ENCODE peak calls at places on chromosomes 13 and 19, in seven cellular contexts. One of them, this sample, is unnamed. For H3K4me1, the result is how much of the 10 kb centered on the place peaks cover.

GRCh38 chr13:29065142-29065541 is 245.0 kb downstream of the MTUS2 start:
- DNase-seq in HCT116: no peak
- DNase-seq in GM12878: peak
- DNase-seq in K562: no peak
- DNase-seq in H1: no peak
- DNase-seq in Panc1: no peak
- DNase-seq in SK-N-SH: no peak
- DNase-seq in this sample: no peak

GRCh38 chr19:45451181-45451849 is 16.5 kb upstream of the FOSB start:
- DNase-seq in HCT116: no peak
- DNase-seq in Panc1: no peak
- DNase-seq in K562: no peak
- DNase-seq in H1: no peak
- DNase-seq in GM12878: no peak
- DNase-seq in SK-N-SH: no peak
- DNase-seq in this sample: no peak

GRCh38 chr19:30563691-30564090 is 191.5 kb downstream of the ZNF536 start:
- DNase-seq in GM12878: no peak
- DNase-seq in Panc1: no peak
- DNase-seq in K562: no peak
- DNase-seq in HCT116: no peak
- DNase-seq in SK-N-SH: no peak
- DNase-seq in H1: no peak
- DNase-seq in this sample: no peak

GRCh38 chr19:7368456-7368855 is 19.7 kb downstream of the ARHGEF18 start:
- DNase-seq in Panc1: no peak
- DNase-seq in HCT116: no peak
- DNase-seq in GM12878: no peak
- DNase-seq in K562: no peak
- DNase-seq in SK-N-SH: no peak
- DNase-seq in H1: no peak
- DNase-seq in this sample: no peak

GRCh38 chr13:28375250-28375930 is 119.5 kb downstream of the FLT1 start:
- DNase-seq in K562: peak
- DNase-seq in HCT116: no peak
- DNase-seq in H1: no peak
- DNase-seq in GM12878: no peak
- DNase-seq in SK-N-SH: peak
- DNase-seq in Panc1: no peak
- DNase-seq in this sample: no peak

GRCh38 chr13:102399791-102400618 is 1.8 kb downstream of the FGF14 start:
- DNase-seq in HCT116: no peak
- DNase-seq in GM12878: no peak
- DNase-seq in K562: no peak
- DNase-seq in SK-N-SH: peak
- DNase-seq in H1: no peak
- DNase-seq in Panc1: no peak
- DNase-seq in this sample: no peak

GRCh38 chr13:38636756-38637155 is 50.1 kb upstream of the FREM2 start:
- DNase-seq in H1: no peak
- DNase-seq in GM12878: no peak
- DNase-seq in HCT116: no peak
- DNase-seq in SK-N-SH: no peak
- DNase-seq in K562: no peak
- DNase-seq in Panc1: no peak
- DNase-seq in this sample: no peak

GRCh38 chr13:20505405-20506366 is 20.0 kb downstream of the CRYL1 start:
- DNase-seq in K562: no peak
- DNase-seq in Panc1: no peak
- DNase-seq in SK-N-SH: no peak
- DNase-seq in H1: no peak
- DNase-seq in GM12878: no peak
- DNase-seq in HCT116: no peak
- DNase-seq in this sample: peak

GRCh38 chr13:54733639-54734038 is 1705.0 kb downstream of the OLFM4 start:
- DNase-seq in SK-N-SH: no peak
- DNase-seq in HCT116: no peak
- DNase-seq in Panc1: no peak
- DNase-seq in H1: peak
- DNase-seq in GM12878: no peak
- DNase-seq in K562: no peak
- DNase-seq in this sample: peak

GRCh38 chr19:6743714-6744380 is 4.4 kb downstream of the TRIP10 start:
- DNase-seq in SK-N-SH: no peak
- DNase-seq in HCT116: no peak
- DNase-seq in K562: no peak
- DNase-seq in H1: no peak
- DNase-seq in Panc1: no peak
- DNase-seq in GM12878: no peak
- DNase-seq in this sample: no peak

GRCh38 chr13:113187263-113187669 is 21.2 kb downstream of the PCID2 start:
- DNase-seq in Panc1: peak
- DNase-seq in SK-N-SH: peak
- DNase-seq in H1: no peak
- DNase-seq in HCT116: peak
- DNase-seq in GM12878: no peak
- DNase-seq in K562: peak
- DNase-seq in this sample: peak

GRCh38 chr19:33734913-33735312 is 61.8 kb upstream of the KCTD15 start:
- DNase-seq in GM12878: no peak
- DNase-seq in H1: no peak
- DNase-seq in HCT116: no peak
- DNase-seq in SK-N-SH: peak
- DNase-seq in Panc1: no peak
- DNase-seq in K562: no peak
- DNase-seq in this sample: no peak

GRCh38 chr19:11284535-11284934 is 11.4 kb upstream of the TSPAN16 start:
- DNase-seq in GM12878: no peak
- DNase-seq in K562: no peak
- DNase-seq in HCT116: no peak
- DNase-seq in H1: no peak
- DNase-seq in Panc1: no peak
- DNase-seq in SK-N-SH: no peak
- DNase-seq in this sample: no peak

GRCh38 chr19:11291415-11291814 is 4.5 kb upstream of the TSPAN16 start:
- DNase-seq in HCT116: no peak
- DNase-seq in GM12878: no peak
- DNase-seq in SK-N-SH: no peak
- DNase-seq in K562: no peak
- DNase-seq in Panc1: no peak
- DNase-seq in H1: no peak
- DNase-seq in this sample: no peak

GRCh38 chr19:11281336-11282049 is 14.5 kb upstream of the TSPAN16 start:
- DNase-seq in GM12878: no peak
- DNase-seq in Panc1: no peak
- DNase-seq in K562: no peak
- DNase-seq in HCT116: no peak
- DNase-seq in SK-N-SH: peak
- DNase-seq in H1: no peak
- DNase-seq in this sample: no peak

GRCh38 chr19:11288349-11288748 is 7.6 kb upstream of the TSPAN16 start:
- DNase-seq in HCT116: no peak
- DNase-seq in GM12878: no peak
- DNase-seq in H1: no peak
- DNase-seq in K562: peak
- DNase-seq in Panc1: no peak
- DNase-seq in SK-N-SH: peak
- DNase-seq in this sample: no peak

DNA sequence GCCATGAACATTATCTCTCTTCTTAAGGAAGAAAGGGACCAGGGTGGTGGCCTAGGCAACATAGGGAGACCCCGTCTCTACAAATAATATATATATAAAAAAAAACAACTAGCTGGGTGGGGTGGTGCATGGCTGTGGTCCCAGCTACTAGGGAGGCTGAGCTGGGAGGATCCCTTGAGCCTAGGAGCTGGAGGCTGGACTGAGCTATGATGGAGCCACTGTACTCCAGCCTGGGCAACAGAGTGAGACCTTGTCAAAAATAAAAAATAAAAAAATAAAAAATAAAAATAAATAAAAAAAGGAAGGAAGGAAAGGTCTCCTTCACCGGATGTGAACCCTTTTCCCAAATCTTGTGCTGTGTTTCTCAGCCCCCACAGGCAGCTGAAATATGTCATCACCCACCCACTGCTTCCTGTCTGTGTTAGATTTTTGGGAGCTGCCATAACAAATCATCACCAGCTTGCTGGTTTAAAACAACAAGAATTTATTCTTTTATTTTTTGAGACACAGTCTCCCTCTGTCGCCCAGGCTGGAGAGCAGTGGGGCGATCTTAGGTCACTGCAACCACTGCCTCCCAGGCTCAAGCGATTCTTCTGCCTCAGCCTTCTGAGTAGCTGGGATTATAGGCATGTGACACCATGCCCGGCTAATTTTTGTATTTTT is 9.5 kb upstream of the TSPAN16 start:
- DNase-seq in K562: no peak
- DNase-seq in H1: no peak
- DNase-seq in HCT116: no peak
- DNase-seq in SK-N-SH: no peak
- DNase-seq in GM12878: no peak
- DNase-seq in Panc1: no peak
- DNase-seq in this sample: no peak
- TF ChIP-seq POLR2AphosphoS5 in K562: no peak
- TF ChIP-seq POLR2AphosphoS5 in H1: no peak
- TF ChIP-seq POLR2AphosphoS5 in HCT116: no peak
- TF ChIP-seq POLR2AphosphoS5 in SK-N-SH: no peak
- TF ChIP-seq POLR2AphosphoS5 in GM12878: no peak
- TF ChIP-seq POLR2AphosphoS5 in Panc1: no peak
- TF ChIP-seq POLR2AphosphoS5 in this sample: no peak

GRCh38 chr19:38713227-38713649 is 31.0 kb downstream of the CAPN12 start:
- DNase-seq in SK-N-SH: no peak
- DNase-seq in GM12878: no peak
- DNase-seq in HCT116: no peak
- DNase-seq in K562: no peak
- DNase-seq in Panc1: no peak
- DNase-seq in H1: no peak
- DNase-seq in this sample: no peak

GRCh38 chr19:38713865-38714264 is 30.4 kb downstream of the CAPN12 start:
- DNase-seq in SK-N-SH: no peak
- DNase-seq in HCT116: no peak
- DNase-seq in Panc1: no peak
- DNase-seq in K562: no peak
- DNase-seq in GM12878: no peak
- DNase-seq in H1: no peak
- DNase-seq in this sample: no peak

GRCh38 chr19:38711726-38712153 is 32.5 kb downstream of the CAPN12 start:
- DNase-seq in HCT116: no peak
- DNase-seq in GM12878: no peak
- DNase-seq in Panc1: no peak
- DNase-seq in H1: no peak
- DNase-seq in K562: no peak
- DNase-seq in SK-N-SH: no peak
- DNase-seq in this sample: no peak

GRCh38 chr19:38710928-38711725 is 33.1 kb downstream of the CAPN12 start:
- DNase-seq in K562: no peak
- DNase-seq in SK-N-SH: no peak
- DNase-seq in H1: no peak
- DNase-seq in GM12878: no peak
- DNase-seq in Panc1: no peak
- DNase-seq in HCT116: no peak
- DNase-seq in this sample: no peak

DNA sequence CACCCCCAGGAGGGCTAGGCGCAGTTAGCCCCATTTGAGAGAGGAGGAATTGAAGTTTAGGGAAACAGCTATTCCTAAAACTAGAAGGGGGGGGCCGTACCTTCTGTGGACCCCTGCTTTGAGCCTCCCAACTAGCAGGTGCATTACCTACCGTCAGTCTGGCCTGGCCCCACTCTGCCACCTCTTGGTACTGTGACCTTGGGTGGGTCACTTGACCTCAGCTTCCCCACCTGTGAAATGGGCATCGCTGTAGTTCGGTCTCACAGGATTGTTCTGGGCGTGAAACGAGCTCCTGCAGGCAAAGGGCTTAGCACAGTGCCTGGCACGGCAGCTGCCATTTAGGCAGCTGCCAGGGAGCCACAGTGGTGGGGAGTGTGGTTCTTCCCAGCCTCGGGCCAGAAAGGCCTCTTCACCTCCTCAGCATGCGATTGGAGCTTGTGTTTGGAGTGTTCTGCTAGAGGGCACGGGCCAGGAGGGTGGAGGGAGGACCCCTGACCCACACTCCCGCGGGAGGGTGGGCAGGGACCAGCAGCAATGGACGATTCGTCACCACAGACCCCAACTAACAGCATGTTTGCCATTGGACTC is 32.0 kb downstream of the CAPN12 start:
- DNase-seq in K562: no peak
- DNase-seq in Panc1: no peak
- DNase-seq in SK-N-SH: no peak
- DNase-seq in H1: no peak
- DNase-seq in GM12878: no peak
- DNase-seq in HCT116: no peak
- DNase-seq in this sample: no peak
- H3K4me1 ChIP-seq in K562: under half
- H3K4me1 ChIP-seq in Panc1: half or more
- H3K4me1 ChIP-seq in SK-N-SH: under half
- H3K4me1 ChIP-seq in H1: under half
- H3K4me1 ChIP-seq in GM12878: under half
- H3K4me1 ChIP-seq in HCT116: under half
- H3K4me1 ChIP-seq in this sample: under half

GRCh38 chr13:93777504-93777903 is 550.9 kb downstream of the GPC6 start:
- DNase-seq in H1: no peak
- DNase-seq in K562: no peak
- DNase-seq in GM12878: no peak
- DNase-seq in SK-N-SH: no peak
- DNase-seq in HCT116: no peak
- DNase-seq in Panc1: no peak
- DNase-seq in this sample: no peak

GRCh38 chr13:93776936-93777335 is 550.3 kb downstream of the GPC6 start:
- DNase-seq in HCT116: no peak
- DNase-seq in GM12878: no peak
- DNase-seq in SK-N-SH: no peak
- DNase-seq in Panc1: no peak
- DNase-seq in H1: no peak
- DNase-seq in K562: no peak
- DNase-seq in this sample: no peak

GRCh38 chr13:93771782-93772181 is 545.2 kb downstream of the GPC6 start:
- DNase-seq in K562: no peak
- DNase-seq in Panc1: no peak
- DNase-seq in H1: no peak
- DNase-seq in GM12878: no peak
- DNase-seq in SK-N-SH: no peak
- DNase-seq in HCT116: no peak
- DNase-seq in this sample: no peak

GRCh38 chr13:93775507-93776108 is 549.0 kb downstream of the GPC6 start:
- DNase-seq in GM12878: no peak
- DNase-seq in HCT116: no peak
- DNase-seq in Panc1: no peak
- DNase-seq in K562: no peak
- DNase-seq in SK-N-SH: no peak
- DNase-seq in H1: no peak
- DNase-seq in this sample: peak

GRCh38 chr13:93775027-93775426 is 548.4 kb downstream of the GPC6 start:
- DNase-seq in H1: no peak
- DNase-seq in K562: no peak
- DNase-seq in SK-N-SH: no peak
- DNase-seq in GM12878: no peak
- DNase-seq in HCT116: no peak
- DNase-seq in Panc1: no peak
- DNase-seq in this sample: no peak
- TF ChIP-seq SIN3A in H1: no peak
- TF ChIP-seq SIN3A in K562: no peak
- TF ChIP-seq SIN3A in SK-N-SH: no peak
- TF ChIP-seq SIN3A in GM12878: no peak
- TF ChIP-seq SIN3A in HCT116: no peak
- TF ChIP-seq SIN3A in Panc1: no peak
- TF ChIP-seq SIN3A in this sample: no peak

GRCh38 chr13:83881917-83882625 is at the start of gene SLITRK1:
- DNase-seq in GM12878: peak
- DNase-seq in HCT116: no peak
- DNase-seq in Panc1: no peak
- DNase-seq in SK-N-SH: peak
- DNase-seq in H1: peak
- DNase-seq in K562: peak
- DNase-seq in this sample: no peak
- TF ChIP-seq POLR2AphosphoS5 in GM12878: no peak
- TF ChIP-seq POLR2AphosphoS5 in HCT116: no peak
- TF ChIP-seq POLR2AphosphoS5 in Panc1: no peak
- TF ChIP-seq POLR2AphosphoS5 in SK-N-SH: no peak
- TF ChIP-seq POLR2AphosphoS5 in H1: no peak
- TF ChIP-seq POLR2AphosphoS5 in K562: no peak
- TF ChIP-seq POLR2AphosphoS5 in this sample: no peak

This sample was measured in HepG2.